ENCODE peak calls at places on chromosomes 6 and 20, in nine cellular contexts. One of them, this sample, is unnamed. For H3K36me3, the result is how much of the 10 kb centered on the place peaks cover.

GRCh38 chr6:150456902-150457643 is 88.3 kb downstream of the IYD start:
- DNase-seq in keratinocyte: no peak
- DNase-seq in psoas muscle: no peak
- DNase-seq in A673: no peak
- DNase-seq in heart right ventricle: no peak
- DNase-seq in CD8-positive, alpha-beta memory T cell: no peak
- DNase-seq in BJ: no peak
- DNase-seq in breast epithelium: no peak
- DNase-seq in fibroblast of lung: no peak
- DNase-seq in this sample: no peak

GRCh38 chr6:107655245-107655644 is 165.3 kb downstream of the SOBP start:
- DNase-seq in psoas muscle: no peak
- DNase-seq in CD8-positive, alpha-beta memory T cell: no peak
- DNase-seq in BJ: no peak
- DNase-seq in A673: peak
- DNase-seq in heart right ventricle: no peak
- DNase-seq in keratinocyte: no peak
- DNase-seq in breast epithelium: no peak
- DNase-seq in fibroblast of lung: no peak
- DNase-seq in this sample: peak

GRCh38 chr6:50113114-50113857 is 63.6 kb upstream of the DEFB112 start:
- DNase-seq in keratinocyte: no peak
- DNase-seq in breast epithelium: no peak
- DNase-seq in BJ: no peak
- DNase-seq in heart right ventricle: no peak
- DNase-seq in A673: no peak
- DNase-seq in fibroblast of lung: no peak
- DNase-seq in CD8-positive, alpha-beta memory T cell: no peak
- DNase-seq in psoas muscle: no peak
- DNase-seq in this sample: no peak

GRCh38 chr6:17472653-17473183 is 79.3 kb downstream of the CAP2 start:
- DNase-seq in A673: no peak
- DNase-seq in BJ: no peak
- DNase-seq in breast epithelium: no peak
- DNase-seq in keratinocyte: no peak
- DNase-seq in heart right ventricle: no peak
- DNase-seq in CD8-positive, alpha-beta memory T cell: no peak
- DNase-seq in fibroblast of lung: peak
- DNase-seq in psoas muscle: no peak
- DNase-seq in this sample: no peak

GRCh38 chr6:153698001-153698400 is 341.0 kb upstream of the OPRM1 start:
- DNase-seq in psoas muscle: no peak
- DNase-seq in keratinocyte: no peak
- DNase-seq in heart right ventricle: no peak
- DNase-seq in fibroblast of lung: no peak
- DNase-seq in A673: no peak
- DNase-seq in BJ: no peak
- DNase-seq in breast epithelium: no peak
- DNase-seq in CD8-positive, alpha-beta memory T cell: no peak
- DNase-seq in this sample: no peak

GRCh38 chr20:8562356-8562755 is 430.3 kb downstream of the PLCB1 start:
- DNase-seq in fibroblast of lung: no peak
- DNase-seq in heart right ventricle: no peak
- DNase-seq in CD8-positive, alpha-beta memory T cell: no peak
- DNase-seq in breast epithelium: no peak
- DNase-seq in BJ: no peak
- DNase-seq in A673: no peak
- DNase-seq in psoas muscle: no peak
- DNase-seq in keratinocyte: no peak
- DNase-seq in this sample: no peak

GRCh38 chr6:147508073-147508870 is at the start of gene SAMD5:
- DNase-seq in fibroblast of lung: peak
- DNase-seq in psoas muscle: peak
- DNase-seq in heart right ventricle: peak
- DNase-seq in BJ: peak
- DNase-seq in keratinocyte: no peak
- DNase-seq in A673: peak
- DNase-seq in breast epithelium: no peak
- DNase-seq in CD8-positive, alpha-beta memory T cell: no peak
- DNase-seq in this sample: peak

GRCh38 chr6:125745281-125746018 is 4.0 kb upstream of the HEY2 start:
- DNase-seq in CD8-positive, alpha-beta memory T cell: no peak
- DNase-seq in keratinocyte: no peak
- DNase-seq in psoas muscle: peak
- DNase-seq in fibroblast of lung: no peak
- DNase-seq in breast epithelium: no peak
- DNase-seq in BJ: no peak
- DNase-seq in A673: no peak
- DNase-seq in heart right ventricle: no peak
- DNase-seq in this sample: no peak

GRCh38 chr6:21816231-21816630 is 222.7 kb downstream of the SOX4 start:
- DNase-seq in breast epithelium: no peak
- DNase-seq in keratinocyte: no peak
- DNase-seq in psoas muscle: no peak
- DNase-seq in fibroblast of lung: no peak
- DNase-seq in CD8-positive, alpha-beta memory T cell: no peak
- DNase-seq in BJ: no peak
- DNase-seq in heart right ventricle: no peak
- DNase-seq in A673: no peak
- DNase-seq in this sample: no peak

GRCh38 chr6:22785036-22785435 is 215.7 kb downstream of the HDGFL1 start:
- DNase-seq in fibroblast of lung: peak
- DNase-seq in keratinocyte: no peak
- DNase-seq in psoas muscle: no peak
- DNase-seq in BJ: no peak
- DNase-seq in A673: no peak
- DNase-seq in breast epithelium: no peak
- DNase-seq in heart right ventricle: no peak
- DNase-seq in CD8-positive, alpha-beta memory T cell: no peak
- DNase-seq in this sample: peak

GRCh38 chr6:60643870-60644269 is 1642.2 kb downstream of the KHDRBS2 start:
- DNase-seq in keratinocyte: no peak
- DNase-seq in fibroblast of lung: no peak
- DNase-seq in BJ: no peak
- DNase-seq in CD8-positive, alpha-beta memory T cell: no peak
- DNase-seq in breast epithelium: no peak
- DNase-seq in heart right ventricle: no peak
- DNase-seq in psoas muscle: no peak
- DNase-seq in A673: no peak
- DNase-seq in this sample: no peak

GRCh38 chr20:48999890-49000870 is 45.9 kb upstream of the CSE1L start:
- DNase-seq in BJ: no peak
- DNase-seq in CD8-positive, alpha-beta memory T cell: no peak
- DNase-seq in keratinocyte: peak
- DNase-seq in breast epithelium: no peak
- DNase-seq in fibroblast of lung: peak
- DNase-seq in heart right ventricle: no peak
- DNase-seq in A673: no peak
- DNase-seq in psoas muscle: no peak
- DNase-seq in this sample: no peak

GRCh38 chr6:137571854-137572253 is 77.7 kb upstream of the OLIG3 start:
- DNase-seq in CD8-positive, alpha-beta memory T cell: peak
- DNase-seq in A673: peak
- DNase-seq in keratinocyte: no peak
- DNase-seq in psoas muscle: no peak
- DNase-seq in fibroblast of lung: peak
- DNase-seq in BJ: no peak
- DNase-seq in breast epithelium: no peak
- DNase-seq in heart right ventricle: no peak
- DNase-seq in this sample: no peak

GRCh38 chr20:20017852-20018245 is 687 bp downstream of the NAA20 start:
- DNase-seq in CD8-positive, alpha-beta memory T cell: peak
- DNase-seq in BJ: no peak
- DNase-seq in A673: peak
- DNase-seq in keratinocyte: no peak
- DNase-seq in heart right ventricle: no peak
- DNase-seq in breast epithelium: no peak
- DNase-seq in psoas muscle: no peak
- DNase-seq in fibroblast of lung: peak
- DNase-seq in this sample: no peak

GRCh38 chr20:22579711-22580697 is 4.4 kb downstream of the FOXA2 start:
- DNase-seq in breast epithelium: no peak
- DNase-seq in keratinocyte: no peak
- DNase-seq in CD8-positive, alpha-beta memory T cell: no peak
- DNase-seq in psoas muscle: no peak
- DNase-seq in fibroblast of lung: no peak
- DNase-seq in A673: no peak
- DNase-seq in heart right ventricle: no peak
- DNase-seq in BJ: no peak
- DNase-seq in this sample: peak

DNA sequence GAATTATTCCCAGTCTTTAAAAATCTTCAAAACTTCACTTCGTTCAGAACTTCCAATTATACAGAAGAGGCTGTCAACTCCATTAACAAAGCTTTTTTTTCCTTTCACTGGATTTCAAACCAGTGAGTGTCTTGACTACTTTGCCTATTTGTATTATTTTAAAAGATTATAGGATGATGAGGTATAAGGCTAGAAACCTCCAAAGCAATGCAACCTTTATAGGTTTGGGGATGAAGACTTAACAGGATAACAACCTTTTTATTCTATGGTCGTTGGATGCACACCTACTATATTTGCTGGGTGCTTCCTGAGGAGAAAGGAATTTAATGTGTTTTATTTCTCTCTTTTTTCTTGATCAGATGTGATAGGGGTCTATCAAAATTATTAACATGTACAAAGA is 1.9 kb upstream of the OVOL2 start:
- DNase-seq in fibroblast of lung: no peak
- DNase-seq in keratinocyte: no peak
- DNase-seq in BJ: no peak
- DNase-seq in A673: no peak
- DNase-seq in CD8-positive, alpha-beta memory T cell: no peak
- DNase-seq in psoas muscle: no peak
- DNase-seq in heart right ventricle: no peak
- DNase-seq in breast epithelium: no peak
- DNase-seq in this sample: no peak
- H3K4me3 ChIP-seq in fibroblast of lung: no peak
- H3K4me3 ChIP-seq in keratinocyte: no peak
- H3K4me3 ChIP-seq in BJ: no peak
- H3K4me3 ChIP-seq in A673: no peak
- H3K4me3 ChIP-seq in CD8-positive, alpha-beta memory T cell: no peak
- H3K4me3 ChIP-seq in psoas muscle: no peak
- H3K4me3 ChIP-seq in heart right ventricle: no peak
- H3K4me3 ChIP-seq in breast epithelium: peak
- H3K4me3 ChIP-seq in this sample: peak

GRCh38 chr20:64029293-64030117 is 6.5 kb upstream of the C20orf204 start:
- DNase-seq in fibroblast of lung: no peak
- DNase-seq in breast epithelium: no peak
- DNase-seq in psoas muscle: no peak
- DNase-seq in heart right ventricle: no peak
- DNase-seq in CD8-positive, alpha-beta memory T cell: no peak
- DNase-seq in keratinocyte: no peak
- DNase-seq in BJ: no peak
- DNase-seq in A673: no peak
- DNase-seq in this sample: no peak
- H3K36me3 ChIP-seq in fibroblast of lung: under half
- H3K36me3 ChIP-seq in breast epithelium: under half
- H3K36me3 ChIP-seq in psoas muscle: under half
- H3K36me3 ChIP-seq in heart right ventricle: under half
- H3K36me3 ChIP-seq in CD8-positive, alpha-beta memory T cell: half or more
- H3K36me3 ChIP-seq in keratinocyte: under half
- H3K36me3 ChIP-seq in BJ: half or more
- H3K36me3 ChIP-seq in A673: under half
- H3K36me3 ChIP-seq in this sample: under half

GRCh38 chr20:278607-279571 is 11.7 kb downstream of the C20orf96 start:
- DNase-seq in fibroblast of lung: no peak
- DNase-seq in psoas muscle: no peak
- DNase-seq in breast epithelium: peak
- DNase-seq in CD8-positive, alpha-beta memory T cell: no peak
- DNase-seq in BJ: no peak
- DNase-seq in heart right ventricle: peak
- DNase-seq in A673: peak
- DNase-seq in keratinocyte: no peak
- DNase-seq in this sample: peak
- H3K4me3 ChIP-seq in fibroblast of lung: no peak
- H3K4me3 ChIP-seq in psoas muscle: peak
- H3K4me3 ChIP-seq in breast epithelium: peak
- H3K4me3 ChIP-seq in CD8-positive, alpha-beta memory T cell: no peak
- H3K4me3 ChIP-seq in BJ: no peak
- H3K4me3 ChIP-seq in heart right ventricle: peak
- H3K4me3 ChIP-seq in A673: peak
- H3K4me3 ChIP-seq in keratinocyte: no peak
- H3K4me3 ChIP-seq in this sample: peak

DNA sequence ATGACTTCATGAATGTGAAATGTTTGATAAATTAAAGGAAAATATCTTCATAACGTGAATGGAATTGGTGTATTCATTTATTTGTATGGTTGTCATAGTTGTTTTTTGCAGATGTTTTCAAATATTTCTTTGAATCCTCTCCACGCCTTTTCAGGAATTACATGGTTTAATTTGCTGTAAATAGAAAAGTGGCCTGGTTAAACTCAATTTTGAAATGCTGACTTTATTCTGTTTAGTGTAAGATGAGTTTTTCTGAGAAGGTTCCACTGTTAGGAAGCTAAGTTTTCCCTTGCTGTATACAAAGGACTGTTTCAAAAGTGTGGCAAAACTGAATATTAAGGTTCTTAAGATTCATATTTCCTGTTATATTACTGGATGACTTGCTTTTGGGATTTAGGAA is 520 bp upstream of the ZC2HC1B start:
- DNase-seq in fibroblast of lung: no peak
- DNase-seq in CD8-positive, alpha-beta memory T cell: no peak
- DNase-seq in keratinocyte: no peak
- DNase-seq in BJ: no peak
- DNase-seq in A673: no peak
- DNase-seq in psoas muscle: no peak
- DNase-seq in heart right ventricle: no peak
- DNase-seq in breast epithelium: no peak
- DNase-seq in this sample: no peak
- H3K36me3 ChIP-seq in fibroblast of lung: under half
- H3K36me3 ChIP-seq in CD8-positive, alpha-beta memory T cell: under half
- H3K36me3 ChIP-seq in keratinocyte: under half
- H3K36me3 ChIP-seq in BJ: under half
- H3K36me3 ChIP-seq in A673: half or more
- H3K36me3 ChIP-seq in psoas muscle: under half
- H3K36me3 ChIP-seq in heart right ventricle: under half
- H3K36me3 ChIP-seq in breast epithelium: under half
- H3K36me3 ChIP-seq in this sample: under half

DNA sequence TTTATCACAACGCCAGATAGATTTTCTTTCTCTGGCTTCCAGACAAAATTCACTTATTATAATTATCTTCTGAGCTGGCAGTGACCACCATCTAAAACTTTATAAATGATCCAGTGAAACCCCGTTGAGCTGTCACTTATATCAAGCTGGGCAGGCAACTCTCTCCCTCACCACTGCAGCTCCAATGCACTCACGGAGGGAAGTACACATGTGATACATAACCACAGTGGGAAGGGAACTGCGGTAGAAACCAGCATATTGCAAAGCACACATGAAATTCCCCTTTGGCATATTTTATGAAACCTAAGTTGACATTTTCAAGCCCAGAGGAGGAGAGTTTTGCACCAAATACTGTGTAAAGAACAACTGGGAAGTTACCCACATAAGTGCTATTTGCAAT is 536.9 kb downstream of the HACE1 start:
- DNase-seq in CD8-positive, alpha-beta memory T cell: no peak
- DNase-seq in fibroblast of lung: no peak
- DNase-seq in psoas muscle: no peak
- DNase-seq in breast epithelium: no peak
- DNase-seq in heart right ventricle: no peak
- DNase-seq in A673: peak
- DNase-seq in BJ: no peak
- DNase-seq in keratinocyte: no peak
- DNase-seq in this sample: no peak
- H3K4me3 ChIP-seq in CD8-positive, alpha-beta memory T cell: no peak
- H3K4me3 ChIP-seq in fibroblast of lung: no peak
- H3K4me3 ChIP-seq in psoas muscle: no peak
- H3K4me3 ChIP-seq in breast epithelium: no peak
- H3K4me3 ChIP-seq in heart right ventricle: no peak
- H3K4me3 ChIP-seq in A673: no peak
- H3K4me3 ChIP-seq in BJ: no peak
- H3K4me3 ChIP-seq in keratinocyte: no peak
- H3K4me3 ChIP-seq in this sample: no peak